ENCODE peak calls at places on chromosomes 16 and 17, in four cellular contexts. K, Z, C and F are unnamed samples.

GRCh38 chr17:17840751-17841591 is 4.2 kb upstream of the SREBF1 start:
- DNase-seq in K (peak), Z (no peak), C (no peak), F (peak)

GRCh38 chr16:28845173-28846079 is 722 bp downstream of the TUFM start:
- DNase-seq in K (peak), Z (no peak), C (no peak), F (peak)

GRCh38 chr17:82050761-82051641 is 610 bp downstream of the RFNG start:
- DNase-seq in K (no peak), Z (no peak), C (no peak), F (no peak)

GRCh38 chr17:77724876-77725615 is 233.5 kb upstream of the TNRC6C start:
- DNase-seq in K (no peak), Z (peak), C (peak), F (no peak)

GRCh38 chr16:69049146-69049545 is 56.3 kb upstream of the HAS3 start:
- DNase-seq in K (no peak), Z (no peak), C (no peak), F (no peak)

GRCh38 chr16:3113765-3114479 is 1.5 kb downstream of the ZNF205 start:
- DNase-seq in K (peak), Z (no peak), C (no peak), F (no peak)

GRCh38 chr16:85697441-85697840 is 8.7 kb upstream of the GINS2 start:
- DNase-seq in K (no peak), Z (no peak), C (no peak), F (no peak)

GRCh38 chr17:31564883-31565297 is 173.4 kb downstream of the RAB11FIP4 start:
- DNase-seq in K (no peak), Z (no peak), C (no peak), F (no peak)

GRCh38 chr17:41697122-41697962 is 8.7 kb downstream of the EIF1 start:
- DNase-seq in K (peak), Z (no peak), C (no peak), F (no peak)

GRCh38 chr16:64654137-64654652 is 467.7 kb downstream of the CDH11 start:
- DNase-seq in K (no peak), Z (no peak), C (no peak), F (no peak)

GRCh38 chr17:64653325-64653984 is 8.7 kb downstream of the SMURF2 start:
- DNase-seq in K (no peak), Z (no peak), C (no peak), F (no peak)

GRCh38 chr17:74780443-74781238 is 4.5 kb upstream of the NAT9 start:
- DNase-seq in K (peak), Z (no peak), C (no peak), F (peak)

GRCh38 chr16:26709175-26709574 is 357.6 kb upstream of the C16orf82 start:
- DNase-seq in K (peak), Z (no peak), C (no peak), F (no peak)

GRCh38 chr16:65538945-65539344 is 417.1 kb upstream of the CDH11 start:
- DNase-seq in K (no peak), Z (no peak), C (no peak), F (no peak)

GRCh38 chr16:2002406-2003230 is 7.0 kb downstream of the ZNF598 start:
- DNase-seq in K (no peak), Z (no peak), C (no peak), F (no peak)

GRCh38 chr16:2005646-2006045 is 4.0 kb downstream of the ZNF598 start:
- DNase-seq in K (no peak), Z (no peak), C (no peak), F (no peak)

GRCh38 chr16:2003231-2003826 is 6.3 kb downstream of the ZNF598 start:
- DNase-seq in K (no peak), Z (no peak), C (no peak), F (no peak)

GRCh38 chr16:2004795-2005517 is 4.7 kb downstream of the ZNF598 start:
- DNase-seq in K (no peak), Z (no peak), C (no peak), F (no peak)

DNA sequence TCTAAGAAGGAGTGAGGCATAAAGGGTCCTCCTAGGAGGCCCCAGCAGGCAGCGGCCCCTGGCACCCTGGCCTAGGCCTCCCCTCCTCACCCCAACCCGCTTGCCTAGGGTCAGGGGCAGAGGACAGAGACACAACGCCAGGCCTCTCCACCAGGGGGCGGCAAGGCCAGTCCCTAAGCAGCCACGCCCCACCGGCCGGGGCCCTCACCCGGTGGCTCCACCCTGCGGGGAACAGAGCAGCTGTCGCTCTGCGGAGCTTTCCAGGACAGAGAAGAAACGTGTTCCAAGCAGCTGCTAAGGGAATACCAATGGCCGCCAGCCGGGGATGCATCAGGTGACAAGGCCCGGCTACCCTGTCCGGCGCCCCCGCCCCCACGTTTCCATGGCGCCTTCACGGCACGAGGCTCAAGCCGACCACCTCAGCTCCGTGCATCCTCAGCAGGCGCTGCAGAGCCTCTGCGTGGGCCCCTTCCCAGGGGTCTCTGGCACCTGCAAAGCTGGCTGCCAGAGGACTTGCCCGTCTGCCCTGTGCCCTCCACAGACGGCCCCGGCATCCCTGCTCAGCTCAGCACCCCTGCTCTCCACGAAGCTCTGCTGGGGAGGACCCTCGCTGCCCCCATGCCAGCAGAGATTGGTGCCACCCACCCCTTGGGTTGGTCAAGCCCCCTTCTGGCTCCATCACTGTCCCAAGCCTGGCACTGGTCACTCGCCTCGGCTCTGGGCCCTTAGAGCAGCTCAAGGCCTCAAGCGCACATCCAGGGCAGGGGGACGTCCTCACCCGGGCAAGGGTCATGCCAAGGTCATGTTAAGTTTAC is 5.6 kb downstream of the ZNF598 start:
- DNase-seq in K (peak), Z (no peak), C (peak), F (peak)
- TF ChIP-seq JUND in K (no peak), Z (no peak), C (peak), F (no peak)

DNA sequence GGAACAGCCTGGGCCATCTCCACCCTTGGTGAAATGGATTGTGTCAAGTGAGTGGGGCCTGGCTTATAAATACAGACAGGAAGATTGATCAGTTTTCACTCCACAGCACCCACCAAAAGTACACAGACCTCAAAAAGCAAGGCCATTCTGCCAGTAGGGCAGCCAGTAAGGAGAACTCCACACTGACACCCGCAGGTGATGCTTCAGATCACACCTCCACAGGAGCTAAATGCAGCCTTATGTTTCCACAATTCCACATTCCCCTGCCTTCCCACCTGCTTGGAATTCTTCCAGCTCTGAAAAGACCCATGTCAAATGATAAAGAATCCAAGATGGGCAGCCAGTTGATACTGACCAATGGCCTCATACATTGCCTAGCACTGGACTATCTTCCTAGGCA is 191.1 kb downstream of the ZFHX3 start:
- DNase-seq in K (no peak), Z (no peak), C (peak), F (peak)
- TF ChIP-seq CREB1 in K (no peak), Z (no peak), C (no peak), F (no peak)

DNA sequence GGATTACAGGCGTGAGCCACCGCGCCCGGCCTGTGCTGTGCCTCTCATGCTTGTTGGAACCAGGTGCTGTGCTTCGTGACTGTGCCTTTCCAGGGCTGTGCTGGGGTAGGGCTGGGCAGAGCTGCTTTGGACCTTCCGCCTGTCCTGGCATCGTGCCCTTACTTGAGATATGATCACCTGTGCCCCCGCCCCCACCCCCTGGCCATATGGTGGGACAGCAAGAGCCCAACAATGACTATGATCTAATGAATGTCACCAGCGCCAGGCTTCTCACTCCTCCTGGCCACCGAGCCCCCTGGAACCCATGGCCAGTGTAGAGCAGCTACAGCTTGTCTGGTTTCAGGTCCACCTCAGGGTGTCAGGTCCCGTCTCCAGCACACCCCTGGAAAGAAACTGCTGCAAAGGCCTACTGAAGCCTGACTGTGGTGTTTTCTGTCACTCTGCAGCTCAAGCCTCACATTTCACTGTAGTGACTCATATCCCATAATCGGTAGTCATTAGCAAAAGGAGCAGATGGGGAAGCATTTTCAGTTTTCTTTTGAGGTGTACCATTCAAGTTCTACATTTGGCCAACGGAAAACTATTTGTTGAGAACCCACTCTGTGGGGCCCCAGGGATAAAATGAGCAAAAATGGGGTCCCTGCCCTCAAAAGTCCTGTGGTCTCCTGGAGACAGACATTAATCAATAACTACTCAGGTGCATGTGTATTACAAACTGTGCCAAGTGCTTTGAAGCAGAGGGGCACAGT is 22.1 kb downstream of the FCSK start:
- DNase-seq in K (no peak), Z (peak), C (no peak), F (no peak)
- TF ChIP-seq ZNF274 in K (no peak), Z (no peak), C (no peak), F (no peak)

DNA sequence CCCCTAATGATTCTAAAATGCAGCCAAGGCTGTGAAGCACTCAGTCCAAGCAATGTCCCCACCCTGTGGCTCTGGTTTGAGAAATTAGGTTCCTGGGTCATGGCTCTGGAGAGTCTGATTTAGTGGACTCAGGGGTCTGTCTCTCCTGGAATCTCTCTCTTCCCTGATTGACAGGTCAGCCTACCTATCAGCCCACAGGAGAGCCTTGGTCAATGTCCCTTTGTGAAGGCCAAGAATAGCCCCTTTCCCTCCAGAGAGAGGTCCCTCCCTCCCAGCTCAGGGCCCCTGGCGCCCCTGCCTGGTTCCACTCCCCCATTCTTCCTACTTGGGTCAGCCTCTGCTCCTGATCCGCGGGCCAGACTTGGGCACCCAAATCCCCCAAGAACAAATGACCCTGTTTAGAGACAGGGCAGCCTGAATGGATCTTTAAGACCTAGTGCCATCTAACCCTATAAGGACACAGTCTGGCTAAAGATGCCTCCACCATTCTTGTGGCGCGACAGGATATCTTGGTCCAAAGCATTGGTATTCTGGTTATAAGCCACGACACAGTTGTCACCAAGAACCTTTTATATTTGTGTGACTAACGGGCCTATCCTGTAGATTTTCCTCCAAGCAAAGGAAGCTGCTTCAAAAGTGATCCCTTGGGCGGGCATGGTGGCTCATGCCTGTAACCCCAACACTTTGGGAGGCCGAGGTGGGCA is 38.3 kb upstream of the PRSS54 start:
- DNase-seq in K (peak), Z (no peak), C (peak), F (no peak)
- TF ChIP-seq JUND in K (no peak), Z (no peak), C (no peak), F (no peak)

GRCh38 chr16:20740007-20740883 is 1.4 kb downstream of the THUMPD1 start:
- DNase-seq in K (no peak), Z (no peak), C (no peak), F (peak)

GRCh38 chr16:20729141-20729540 is 12.5 kb downstream of the THUMPD1 start:
- DNase-seq in K (no peak), Z (no peak), C (no peak), F (no peak)

GRCh38 chr16:20734056-20734455 is 7.6 kb downstream of the THUMPD1 start:
- DNase-seq in K (no peak), Z (no peak), C (no peak), F (no peak)

GRCh38 chr16:20735504-20735903 is 6.1 kb downstream of the THUMPD1 start:
- DNase-seq in K (no peak), Z (no peak), C (no peak), F (no peak)

GRCh38 chr16:20734782-20735181 is 6.8 kb downstream of the THUMPD1 start:
- DNase-seq in K (no peak), Z (no peak), C (no peak), F (no peak)
- TF ChIP-seq CREB1 in K (no peak), Z (no peak), C (no peak), F (no peak)

GRCh38 chr17:20307325-20307910 is 159.9 kb downstream of the LGALS9B start:
- DNase-seq in K (no peak), Z (no peak), C (no peak), F (no peak)
- TF ChIP-seq ZNF274 in K (no peak), Z (no peak), C (no peak), F (no peak)